ENCODE peak calls at places on chromosomes 4 and X, in four cellular contexts. B, H, Z and T are unnamed samples.

GRCh38 chr4:3217266-3217665 is 31.7 kb upstream of the MSANTD1 start:
- DNase-seq in B (no peak), H (no peak), Z (no peak), T (no peak)

GRCh38 chrX:19628006-19628575 is 112.8 kb upstream of the MAP3K15 start:
- DNase-seq in B (no peak), H (no peak), Z (no peak), T (no peak)

GRCh38 chr4:124318292-124318691 is 394.2 kb downstream of the ANKRD50 start:
- DNase-seq in B (no peak), H (no peak), Z (no peak), T (no peak)

GRCh38 chr4:73725499-73725898 is 14.9 kb upstream of the CXCL8 start:
- DNase-seq in B (no peak), H (no peak), Z (no peak), T (no peak)

GRCh38 chr4:184955636-184956035 is 62.7 kb upstream of the HELT start:
- DNase-seq in B (peak), H (no peak), Z (no peak), T (no peak)

GRCh38 chr4:43234626-43235025 is 342.1 kb downstream of the GRXCR1 start:
- DNase-seq in B (no peak), H (no peak), Z (no peak), T (no peak)

GRCh38 chrX:103310592-103311400 is at the start of gene BEX2:
- DNase-seq in B (peak), H (peak), Z (peak), T (peak)

GRCh38 chr4:173074501-173074946 is 94.1 kb upstream of the GALNT7 start:
- DNase-seq in B (no peak), H (no peak), Z (no peak), T (peak)

GRCh38 chr4:4406455-4407298 is 19.8 kb downstream of the NSG1 start:
- DNase-seq in B (no peak), H (no peak), Z (no peak), T (peak)